ENCODE peak calls at places on chromosomes 11 and 22, in four cellular contexts. W is K562, A is SK-N-SH, L is HCT116. Q is an unnamed sample.

GRCh38 chr11:58318532-58318931 is 40.3 kb downstream of the OR5B17 start:
- DNase-seq in W (no peak), A (no peak), L (no peak), Q (no peak)

GRCh38 chr11:95282337-95282751 is 51.3 kb upstream of the SESN3 start:
- DNase-seq in W (no peak), A (no peak), L (no peak), Q (no peak)

GRCh38 chr11:78567209-78567608 is 7.5 kb downstream of the NARS2 start:
- DNase-seq in W (no peak), A (no peak), L (no peak), Q (no peak)

GRCh38 chr11:14249121-14249963 is 109.6 kb downstream of the RRAS2 start:
- DNase-seq in A (peak), L (peak), W (peak), Q (peak)

GRCh38 chr11:10844364-10844763 is 13.5 kb downstream of the ZBED5 start:
- DNase-seq in L (no peak), A (no peak), W (no peak), Q (no peak)

GRCh38 chr11:16986434-16987204 is 27.6 kb downstream of the PLEKHA7 start:
- DNase-seq in A (no peak), W (peak), L (no peak), Q (peak)

GRCh38 chr11:130832571-130833432 is 83.5 kb downstream of the SNX19 start:
- DNase-seq in W (no peak), A (no peak), L (no peak), Q (no peak)

GRCh38 chr11:125320347-125321122 is 156.0 kb downstream of the PKNOX2 start:
- DNase-seq in A (no peak), L (no peak), W (no peak), Q (no peak)

GRCh38 chr22:45587638-45588481 is 83.8 kb upstream of the ATXN10 start:
- DNase-seq in L (no peak), A (no peak), W (no peak), Q (no peak)

GRCh38 chr11:134014502-134014901 is 54.4 kb upstream of the JAM3 start:
- DNase-seq in W (no peak), A (peak), L (no peak), Q (peak)

GRCh38 chr11:34790620-34791019 is 125.6 kb downstream of the APIP start:
- DNase-seq in L (no peak), W (no peak), A (no peak), Q (peak)

GRCh38 chr11:36362902-36363301 is 66.8 kb downstream of the PRR5L start:
- DNase-seq in W (no peak), A (no peak), L (no peak), Q (no peak)

GRCh38 chr11:102849319-102849718 is 5.9 kb upstream of the MMP3 start:
- DNase-seq in A (no peak), L (no peak), W (no peak), Q (no peak)

GRCh38 chr11:1672613-1673400 is 24.2 kb upstream of the KRTAP5-6 start:
- DNase-seq in A (no peak), W (no peak), L (no peak), Q (no peak)

GRCh38 chr11:134584706-134585445 is 172.8 kb upstream of the B3GAT1 start:
- DNase-seq in W (no peak), L (no peak), A (no peak), Q (no peak)

GRCh38 chr22:26364066-26365015 is 64.7 kb upstream of the ASPHD2 start:
- DNase-seq in L (peak), W (peak), A (peak), Q (peak)

GRCh38 chr11:68840661-68841653 is 759 bp downstream of the CPT1A start:
- DNase-seq in L (no peak), W (peak), A (peak), Q (no peak)

GRCh38 chr11:77188323-77188911 is 60.4 kb downstream of the MYO7A start:
- DNase-seq in W (peak), A (peak), L (peak), Q (peak)

GRCh38 chr11:102117472-102118113 is 7.3 kb downstream of the YAP1 start:
- DNase-seq in A (no peak), L (no peak), W (no peak), Q (no peak)

GRCh38 chr11:44940835-44941234 is 9.8 kb downstream of the TP53I11 start:
- DNase-seq in A (no peak), W (no peak), L (no peak), Q (no peak)
- TF ChIP-seq JUND in A (no peak), W (no peak), L (no peak), Q (no peak)

GRCh38 chr11:64654958-64655541 is 64.0 kb downstream of the SLC22A12 start:
- DNase-seq in W (no peak), L (no peak), A (no peak), Q (no peak)
- TF ChIP-seq JUND in W (no peak), L (no peak), A (no peak), Q (no peak)

GRCh38 chr11:85679581-85679980 is 6.4 kb downstream of the CCDC89 start:
- DNase-seq in L (no peak), A (no peak), W (no peak), Q (no peak)

GRCh38 chr11:85680897-85681296 is 5.1 kb downstream of the CCDC89 start:
- DNase-seq in W (no peak), L (no peak), A (peak), Q (peak)

GRCh38 chr11:85685820-85686459 is at the start of gene CCDC89:
- DNase-seq in A (peak), W (no peak), L (no peak), Q (peak)

GRCh38 chr11:85685131-85685819 is 720 bp downstream of the CCDC89 start:
- DNase-seq in L (no peak), A (peak), W (no peak), Q (no peak)

GRCh38 chr11:85682330-85683305 is 3.4 kb downstream of the CCDC89 start:
- DNase-seq in A (peak), L (no peak), W (peak), Q (no peak)
- TF ChIP-seq JUND in A (no peak), L (no peak), W (no peak), Q (no peak)

DNA sequence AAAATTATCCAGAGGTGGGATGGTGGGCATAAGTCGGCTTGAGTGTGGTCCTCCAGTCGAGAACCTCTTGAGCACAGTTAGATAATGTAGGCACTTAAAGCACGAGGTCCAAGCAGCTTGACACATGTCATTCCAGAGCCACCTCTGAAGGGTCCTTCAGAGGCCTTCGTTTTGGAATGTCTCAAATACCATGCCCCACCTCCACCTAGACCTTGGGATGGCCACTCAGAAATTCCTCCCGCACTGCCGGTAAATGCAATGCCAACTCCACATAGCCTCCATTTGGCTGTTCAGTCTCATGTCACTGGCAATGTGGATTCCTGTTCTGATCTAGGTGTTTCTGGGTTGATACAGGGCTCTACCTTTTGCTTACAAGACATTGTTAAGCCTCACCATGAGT is 43.9 kb downstream of the BDNF start:
- DNase-seq in A (no peak), L (no peak), W (no peak), Q (no peak)
- TF ChIP-seq JUND in A (no peak), L (no peak), W (no peak), Q (no peak)

DNA sequence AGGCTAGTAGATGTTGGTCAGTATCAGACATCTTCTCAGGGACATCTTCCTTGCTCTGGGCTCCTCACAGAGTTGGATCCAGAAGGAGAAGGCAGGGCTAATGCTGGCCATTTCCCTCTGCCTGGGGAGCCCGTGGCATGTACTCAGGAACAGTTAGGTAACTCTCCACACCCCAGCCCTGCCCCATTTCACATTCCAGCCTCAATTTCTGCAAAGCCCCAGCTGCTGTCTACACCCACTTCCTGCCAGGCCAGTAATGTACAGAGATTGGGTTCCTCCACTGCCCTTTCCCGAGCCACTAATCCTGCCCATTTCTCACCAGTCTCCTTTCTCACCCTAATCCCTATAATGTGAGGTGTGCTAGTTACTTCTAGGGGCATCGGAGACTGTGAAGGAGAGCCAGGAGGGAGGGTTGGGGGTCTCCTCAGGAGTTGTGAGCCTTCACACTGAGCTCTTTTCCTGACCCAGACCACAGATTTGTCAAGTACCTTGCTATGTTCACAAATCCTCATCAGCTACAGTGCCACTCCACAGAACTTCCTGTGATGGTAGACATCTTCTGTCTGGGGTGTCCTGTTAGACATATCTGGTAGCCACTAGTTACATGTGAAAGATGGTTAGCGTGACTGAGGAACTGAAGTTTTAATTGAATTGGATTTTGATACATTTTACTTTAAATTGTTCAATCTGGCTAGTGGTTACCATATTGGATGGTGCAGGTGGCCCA is 1.3 kb upstream of the SEC14L3 start:
- DNase-seq in A (no peak), L (no peak), W (no peak), Q (no peak)
- TF ChIP-seq JUND in A (no peak), L (no peak), W (no peak), Q (no peak)